ENCODE peak calls at places on chromosomes 4 and X, in five cellular contexts. W, P, Z, I and C are unnamed samples.

GRCh38 chrX:75522565-75523411 is at the start of gene ZDHHC15:
- DNase-seq in Z (peak; percentile 2), I (peak; percentile 43), W (peak; percentile 20), P (peak; percentile 66), C (peak; percentile 63)

GRCh38 chr4:23934915-23935314 is 45.1 kb upstream of the PPARGC1A start:
- DNase-seq in P (no peak), I (peak; percentile 74), W (peak; percentile 58), Z (no peak), C (peak; percentile 89)

GRCh38 chrX:117843749-117844148 is 272.9 kb downstream of the KLHL13 start:
- DNase-seq in Z (no peak), P (no peak), I (no peak), W (no peak), C (no peak)

GRCh38 chrX:8755813-8756212 is 23.9 kb upstream of the ANOS1 start:
- DNase-seq in W (no peak), P (no peak), I (no peak), Z (no peak), C (no peak)

GRCh38 chrX:10507181-10507580 is 113.2 kb downstream of the MID1 start:
- DNase-seq in I (no peak), P (no peak), Z (no peak), W (no peak), C (no peak)

GRCh38 chrX:84974803-84975202 is 28.9 kb upstream of the APOOL start:
- DNase-seq in I (no peak), P (no peak), W (no peak), Z (no peak), C (no peak)

GRCh38 chr4:74258949-74259348 is 49.3 kb upstream of the EPGN start:
- DNase-seq in P (no peak), W (no peak), I (peak; percentile 15), Z (no peak), C (no peak)

GRCh38 chr4:173414456-173414855 is 15.5 kb upstream of the SCRG1 start:
- DNase-seq in P (no peak), I (no peak), W (no peak), Z (no peak), C (no peak)

GRCh38 chrX:43949669-43950068 is 23.5 kb downstream of the NDP start:
- DNase-seq in Z (peak; percentile 9), W (peak; percentile 50), P (peak; percentile 74), I (no peak), C (no peak)

GRCh38 chr4:154877110-154877760 is 96.2 kb downstream of the RBM46 start:
- DNase-seq in Z (no peak), W (no peak), I (no peak), P (no peak), C (no peak)

GRCh38 chr4:680565-680930 is 6.2 kb downstream of the MYL5 start:
- DNase-seq in Z (no peak), P (no peak), I (no peak), W (no peak), C (no peak)

GRCh38 chrX:81336455-81337144 is 134.7 kb downstream of the SH3BGRL start:
- DNase-seq in Z (no peak), W (no peak), I (no peak), P (no peak), C (no peak)

GRCh38 chrX:34778961-34779360 is 121.9 kb upstream of the TMEM47 start:
- DNase-seq in P (no peak), I (no peak), Z (no peak), W (no peak), C (no peak)

GRCh38 chr4:99723555-99724450 is 66.2 kb upstream of the C4orf54 start:
- DNase-seq in W (no peak), Z (no peak), P (no peak), I (peak; percentile 55), C (peak; percentile 29)

GRCh38 chr4:113446019-113446418 is 315.5 kb downstream of the CAMK2D start:
- DNase-seq in I (no peak), W (no peak), P (no peak), Z (no peak), C (no peak)

GRCh38 chr4:169071781-169072180 is 61.7 kb upstream of the CBR4 start:
- DNase-seq in W (no peak), I (no peak), Z (no peak), P (no peak), C (no peak)

GRCh38 chrX:129738466-129739308 is at the start of gene XPNPEP2:
- DNase-seq in Z (no peak), W (no peak), P (no peak), I (peak; percentile 21), C (no peak)

GRCh38 chrX:69618803-69619202 is 2.9 kb downstream of the EDA start:
- DNase-seq in I (peak; percentile 25), W (no peak), P (peak; percentile 44), Z (no peak), C (no peak)

GRCh38 chrX:115679460-115679859 is 118.5 kb downstream of the PLS3 start:
- DNase-seq in W (no peak), Z (no peak), P (peak; percentile 6), I (no peak), C (no peak)

GRCh38 chr4:96035727-96036126 is 195.8 kb downstream of the PDHA2 start:
- DNase-seq in I (no peak), W (peak; percentile 22), Z (no peak), P (peak; percentile 4), C (no peak)

GRCh38 chr4:17029964-17030363 is 131.5 kb upstream of the LDB2 start:
- DNase-seq in W (no peak), P (no peak), I (no peak), Z (no peak), C (no peak)

GRCh38 chr4:55396305-55397023 is 707 bp downstream of the TMEM165 start:
- DNase-seq in Z (peak; percentile 16), P (peak; percentile 42), W (peak; percentile 27), I (peak; percentile 50), C (peak; percentile 32)

GRCh38 chrX:47562615-47563243 is 1.7 kb downstream of the ARAF start:
- DNase-seq in Z (no peak), P (peak; percentile 58), I (no peak), W (no peak), C (no peak)

GRCh38 chr4:81214518-81215218 is 354 bp downstream of the PRKG2 start:
- DNase-seq in I (no peak), P (no peak), W (no peak), Z (no peak), C (no peak)

GRCh38 chr4:187436251-187436650 is 559.3 kb upstream of the ZFP42 start:
- DNase-seq in I (no peak), Z (no peak), W (no peak), P (peak; percentile 28), C (no peak)

GRCh38 chr4:4268753-4269152 is 20.7 kb upstream of the TMEM128 start:
- DNase-seq in W (no peak), I (no peak), Z (no peak), P (no peak), C (no peak)

GRCh38 chr4:174523003-174523693 is 860 bp upstream of the HPGD start:
- DNase-seq in P (no peak), W (no peak), Z (no peak), I (no peak), C (no peak)

GRCh38 chrX:66064261-66064660 is 24.4 kb upstream of the VSIG4 start:
- DNase-seq in W (no peak), P (no peak), I (no peak), Z (no peak), C (no peak)

GRCh38 chr4:102780476-102781144 is 19.8 kb upstream of the MANBA start:
- DNase-seq in I (no peak), P (no peak), Z (no peak), W (no peak), C (no peak)

GRCh38 chrX:151759041-151759440 is 24.5 kb downstream of the CNGA2 start:
- DNase-seq in Z (no peak), P (no peak), W (no peak), I (no peak), C (no peak)

GRCh38 chrX:107678957-107679740 is 50.8 kb downstream of the PRPS1 start:
- DNase-seq in W (no peak), P (no peak), I (peak; percentile 83), Z (peak; percentile 70), C (peak; percentile 92)